ENCODE peak calls at places on chromosomes 4 and X, in five cellular contexts. B, I, X, J and G are unnamed samples.

GRCh38 chrX:108584617-108585211 is 145.1 kb downstream of the COL4A5 start:
- DNase-seq in B (no peak), I (no peak), X (no peak), J (no peak), G (no peak)

GRCh38 chr4:109588176-109588575 is 28.1 kb downstream of the MCUB start:
- DNase-seq in B (no peak), I (no peak), X (no peak), J (no peak), G (no peak)

GRCh38 chr4:31228068-31228467 is 507.9 kb downstream of the PCDH7 start:
- DNase-seq in B (no peak), I (no peak), X (no peak), J (no peak), G (no peak)

GRCh38 chr4:82560853-82561744 is 689 bp downstream of the TMEM150C start:
- DNase-seq in B (no peak), I (no peak), X (peak), J (no peak), G (no peak)

GRCh38 chr4:70838400-70838971 is 1.2 kb downstream of the GRSF1 start:
- DNase-seq in B (peak), I (no peak), X (no peak), J (no peak), G (peak)

GRCh38 chr4:24373662-24374061 is 210.7 kb downstream of the DHX15 start:
- DNase-seq in B (no peak), I (no peak), X (no peak), J (no peak), G (no peak)

GRCh38 chr4:173448919-173449641 is 50.2 kb upstream of the SCRG1 start:
- DNase-seq in B (no peak), I (no peak), X (no peak), J (no peak), G (peak)

GRCh38 chr4:26081795-26082498 is 167.9 kb downstream of the SMIM20 start:
- DNase-seq in B (peak), I (no peak), X (no peak), J (no peak), G (peak)

GRCh38 chrX:47846070-47846469 is 9.4 kb downstream of the ZNF81 start:
- DNase-seq in B (no peak), I (no peak), X (no peak), J (no peak), G (no peak)

GRCh38 chr4:40572692-40573287 is 56.9 kb downstream of the RBM47 start:
- DNase-seq in B (no peak), I (no peak), X (no peak), J (no peak), G (no peak)

GRCh38 chrX:131728295-131729145 is 184.6 kb downstream of the OR13H1 start:
- DNase-seq in B (no peak), I (peak), X (peak), J (peak), G (peak)

GRCh38 chr4:56739104-56739777 is 58.1 kb upstream of the HOPX start:
- DNase-seq in B (peak), I (no peak), X (no peak), J (no peak), G (peak)

GRCh38 chrX:22760513-22761057 is 239.2 kb upstream of the DDX53 start:
- DNase-seq in B (no peak), I (no peak), X (no peak), J (no peak), G (no peak)

GRCh38 chr4:1156069-1156468 is 16.3 kb downstream of the SPON2 start:
- DNase-seq in B (no peak), I (no peak), X (no peak), J (peak), G (no peak)

GRCh38 chrX:147749308-147749707 is 162.4 kb upstream of the FMR1 start:
- DNase-seq in B (no peak), I (no peak), X (no peak), J (no peak), G (no peak)

GRCh38 chr4:162793571-162793970 is 373.1 kb downstream of the NAF1 start:
- DNase-seq in B (no peak), I (no peak), X (no peak), J (no peak), G (no peak)

GRCh38 chr4:74886490-74886889 is 46.4 kb upstream of the PARM1 start:
- DNase-seq in B (peak), I (no peak), X (no peak), J (no peak), G (peak)

GRCh38 chrX:13893826-13894225 is 76.9 kb upstream of the GPM6B start:
- DNase-seq in B (no peak), I (no peak), X (no peak), J (no peak), G (no peak)

GRCh38 chr4:41599192-41599786 is 61.3 kb downstream of the LIMCH1 start:
- DNase-seq in B (no peak), I (no peak), X (no peak), J (no peak), G (no peak)

GRCh38 chr4:84418032-84418709 is 80.9 kb downstream of the NKX6-1 start:
- DNase-seq in B (no peak), I (no peak), X (no peak), J (no peak), G (no peak)

GRCh38 chr4:127781303-127782024 is 658 bp upstream of the HSPA4L start:
- DNase-seq in B (peak), I (peak), X (peak), J (peak), G (peak)

GRCh38 chrX:151397741-151398070 is 700 bp downstream of the VMA21 start:
- DNase-seq in B (peak), I (no peak), X (no peak), J (no peak), G (no peak)

GRCh38 chrX:74420194-74421035 is 878 bp upstream of the SLC16A2 start:
- DNase-seq in B (peak), I (peak), X (peak), J (peak), G (peak)

GRCh38 chr4:74715731-74716435 is 78.4 kb downstream of the BTC start:
- DNase-seq in B (no peak), I (no peak), X (no peak), J (no peak), G (no peak)

GRCh38 chr4:85928775-85929585 is 430.9 kb downstream of the MAPK10 start:
- DNase-seq in B (peak), I (no peak), X (no peak), J (no peak), G (peak)

GRCh38 chrX:136647969-136648368 is at the start of gene CD40LG:
- DNase-seq in B (no peak), I (no peak), X (no peak), J (no peak), G (no peak)

GRCh38 chr4:95546236-95546635 is 2.5 kb downstream of the UNC5C start:
- DNase-seq in B (no peak), I (no peak), X (no peak), J (no peak), G (no peak)

GRCh38 chrX:118552501-118552900 is 56.9 kb downstream of the DOCK11 start:
- DNase-seq in B (peak), I (peak), X (no peak), J (no peak), G (peak)

GRCh38 chr4:126850286-126850685 is 782.5 kb upstream of the INTU start:
- DNase-seq in B (peak), I (peak), X (no peak), J (no peak), G (peak)

GRCh38 chrX:94053575-94053974 is 379.6 kb downstream of the FAM133A start:
- DNase-seq in B (no peak), I (no peak), X (no peak), J (no peak), G (no peak)

GRCh38 chr4:53227451-53227850 is 138.4 kb downstream of the SCFD2 start:
- DNase-seq in B (no peak), I (no peak), X (no peak), J (no peak), G (no peak)

GRCh38 chr4:93657527-93657926 is 171.0 kb upstream of the ATOH1 start:
- DNase-seq in B (no peak), I (no peak), X (no peak), J (no peak), G (no peak)